ENCODE peak calls at places on chromosomes 11 and 22, in nine cellular contexts. G is CD8-positive, alpha-beta T cell; P is EL; U is ACHN; Z is stimulated activated CD4-positive, alpha-beta T cell treated with anti-CD3 and anti-CD28 coated beads, Interleukin-1b, Interleukin-23, amount 100 ng/mL, for 24 hours; Y is stimulated activated CD8-positive, alpha-beta memory T cell treated with anti-CD3 and anti-CD28 coated beads, Interleukin-15, amount 100 ng/mL, for 24 hours; K is ureter; T is left lobe of liver; Q is T-helper 2 cell. J is an unnamed sample.

GRCh38 chr11:36431429-36432092 is 78.5 kb downstream of the TRAF6 start:
- DNase-seq in G (no peak), P (peak), U (peak), Z (no peak), Y (no peak), K (peak), T (no peak), Q (peak), J (no peak)

GRCh38 chr22:11360632-11361031 is 4167.4 kb upstream of the OR11H1 start:
- DNase-seq in G (no peak), P (no peak), U (no peak), Z (no peak), Y (no peak), K (no peak), T (no peak), Q (no peak), J (no peak)

GRCh38 chr22:30204742-30205111 is 41.8 kb downstream of the LIF start:
- DNase-seq in G (no peak), P (peak), U (no peak), Z (no peak), Y (no peak), K (no peak), T (no peak), Q (no peak), J (no peak)

GRCh38 chr22:23177197-23177596 is 3.1 kb upstream of the BCR start:
- DNase-seq in G (no peak), P (no peak), U (no peak), Z (no peak), Y (no peak), K (no peak), T (no peak), Q (no peak), J (no peak)

GRCh38 chr22:48047722-48048500 is 1285.5 kb downstream of the TBC1D22A start:
- DNase-seq in G (no peak), P (no peak), U (no peak), Z (no peak), Y (no peak), K (no peak), T (no peak), Q (no peak), J (no peak)

GRCh38 chr22:36874731-36875130 is 13.9 kb downstream of the NCF4 start:
- DNase-seq in G (no peak), P (no peak), U (no peak), Z (no peak), Y (no peak), K (no peak), T (no peak), Q (no peak), J (no peak)

GRCh38 chr11:17738350-17739207 is 4.0 kb downstream of the KCNC1 start:
- DNase-seq in G (no peak), P (no peak), U (no peak), Z (no peak), Y (no peak), K (no peak), T (no peak), Q (no peak), J (no peak)

GRCh38 chr11:74332272-74332671 is 20.8 kb upstream of the P4HA3 start:
- DNase-seq in G (no peak), P (no peak), U (no peak), Z (no peak), Y (no peak), K (no peak), T (no peak), Q (no peak), J (no peak)

GRCh38 chr11:71563401-71563800 is 2.0 kb upstream of the KRTAP5-10 start:
- DNase-seq in G (no peak), P (peak), U (peak), Z (no peak), Y (no peak), K (no peak), T (peak), Q (no peak), J (no peak)

J was measured in amygdala.